ENCODE peak calls at places on chromosomes 3 and 15, in ten cellular contexts. N, H, Z, O, Q, L, P, C, T and X are unnamed samples.

GRCh38 chr3:110821586-110821985 is 250.0 kb upstream of the NECTIN3 start:
- DNase-seq in T (no peak), L (no peak), O (no peak), N (no peak), H (no peak), P (no peak), Z (no peak), Q (no peak), C (no peak), X (no peak)

GRCh38 chr3:191047930-191048329 is 151.1 kb upstream of the OSTN start:
- DNase-seq in O (no peak), Z (no peak), H (no peak), P (no peak), C (no peak), Q (no peak), T (no peak), N (no peak), L (no peak), X (no peak)

GRCh38 chr15:101013769-101014223 is 94.6 kb downstream of the LRRK1 start:
- DNase-seq in H (no peak), Q (no peak), N (no peak), C (no peak), L (no peak), Z (peak), T (no peak), O (no peak), P (no peak), X (no peak)

GRCh38 chr3:27535809-27536392 is 51.7 kb upstream of the SLC4A7 start:
- DNase-seq in N (no peak), T (no peak), P (no peak), Q (no peak), O (no peak), H (no peak), Z (no peak), C (peak), L (no peak), X (no peak)

GRCh38 chr3:182740710-182741109 is 52.6 kb upstream of the ATP11B start:
- DNase-seq in T (no peak), C (peak), N (no peak), Q (no peak), P (no peak), O (no peak), L (no peak), H (no peak), Z (no peak), X (no peak)

GRCh38 chr3:66406186-66406585 is 94.6 kb downstream of the LRIG1 start:
- DNase-seq in H (peak), Z (no peak), N (no peak), Q (no peak), C (no peak), P (no peak), O (no peak), T (peak), L (no peak), X (no peak)

GRCh38 chr15:86087808-86088207 is 8.1 kb downstream of the AGBL1 start:
- DNase-seq in L (no peak), H (no peak), T (no peak), N (no peak), Q (no peak), C (no peak), Z (no peak), P (no peak), O (no peak), X (no peak)

GRCh38 chr3:65524544-65525070 is 514.1 kb downstream of the MAGI1 start:
- DNase-seq in H (no peak), P (no peak), Z (no peak), O (no peak), Q (no peak), C (no peak), N (no peak), L (no peak), T (no peak), X (no peak)

GRCh38 chr3:31919528-31919927 is 61.5 kb downstream of the OSBPL10 start:
- DNase-seq in N (no peak), H (no peak), O (no peak), Q (no peak), T (no peak), P (no peak), Z (no peak), L (no peak), C (no peak), X (no peak)

GRCh38 chr3:47016934-47017435 is 37.5 kb downstream of the NBEAL2 start:
- DNase-seq in P (no peak), T (no peak), N (no peak), L (no peak), O (no peak), H (no peak), Z (no peak), Q (no peak), C (no peak), X (peak)

GRCh38 chr3:44098666-44099065 is 143.0 kb upstream of the TOPAZ1 start:
- DNase-seq in N (no peak), L (no peak), H (no peak), P (no peak), O (no peak), Z (no peak), C (no peak), Q (no peak), T (no peak), X (peak)

GRCh38 chr3:127959873-127960272 is 44.8 kb downstream of the KBTBD12 start:
- DNase-seq in Q (no peak), H (no peak), C (peak), Z (no peak), O (no peak), T (no peak), P (peak), L (no peak), N (no peak), X (peak)

GRCh38 chr3:128623762-128624176 is 26.8 kb downstream of the RPN1 start:
- DNase-seq in O (no peak), T (no peak), C (no peak), H (peak), L (peak), Z (no peak), N (no peak), Q (peak), P (no peak), X (no peak)

GRCh38 chr3:1007890-1008289 is 84.9 kb upstream of the CNTN6 start:
- DNase-seq in Q (no peak), H (no peak), T (no peak), Z (no peak), C (no peak), O (no peak), L (no peak), P (no peak), N (no peak), X (peak)

GRCh38 chr3:175728566-175728965 is 869.4 kb downstream of the NAALADL2 start:
- DNase-seq in P (no peak), C (no peak), Q (no peak), H (no peak), L (no peak), N (no peak), T (no peak), Z (no peak), O (no peak), X (no peak)

GRCh38 chr3:177906573-177907229 is 629.5 kb upstream of the KCNMB2 start:
- DNase-seq in T (no peak), H (no peak), Z (no peak), C (no peak), L (no peak), N (no peak), Q (no peak), O (no peak), P (no peak), X (no peak)

GRCh38 chr3:99965077-99965476 is 147.4 kb downstream of the CMSS1 start:
- DNase-seq in N (no peak), Q (no peak), L (no peak), H (no peak), Z (no peak), O (no peak), C (peak), P (peak), T (no peak), X (no peak)

GRCh38 chr15:101625980-101626379 is 26.2 kb downstream of the TM2D3 start:
- DNase-seq in T (no peak), C (no peak), Z (no peak), L (no peak), H (no peak), N (no peak), O (no peak), Q (no peak), P (no peak), X (no peak)

GRCh38 chr15:70165811-70166284 is 68.1 kb upstream of the TLE3 start:
- DNase-seq in Q (no peak), N (peak), H (peak), L (no peak), T (peak), P (peak), C (no peak), Z (no peak), O (no peak), X (no peak)

GRCh38 chr3:187695434-187695833 is 6.9 kb downstream of the RTP2 start:
- DNase-seq in C (no peak), Q (no peak), O (no peak), P (no peak), Z (no peak), H (no peak), T (no peak), L (no peak), N (no peak), X (no peak)

GRCh38 chr15:74384566-74385441 is 17.4 kb upstream of the CYP11A1 start:
- DNase-seq in H (peak), O (no peak), L (no peak), N (peak), Z (peak), T (peak), C (peak), P (no peak), Q (peak), X (no peak)

DNA sequence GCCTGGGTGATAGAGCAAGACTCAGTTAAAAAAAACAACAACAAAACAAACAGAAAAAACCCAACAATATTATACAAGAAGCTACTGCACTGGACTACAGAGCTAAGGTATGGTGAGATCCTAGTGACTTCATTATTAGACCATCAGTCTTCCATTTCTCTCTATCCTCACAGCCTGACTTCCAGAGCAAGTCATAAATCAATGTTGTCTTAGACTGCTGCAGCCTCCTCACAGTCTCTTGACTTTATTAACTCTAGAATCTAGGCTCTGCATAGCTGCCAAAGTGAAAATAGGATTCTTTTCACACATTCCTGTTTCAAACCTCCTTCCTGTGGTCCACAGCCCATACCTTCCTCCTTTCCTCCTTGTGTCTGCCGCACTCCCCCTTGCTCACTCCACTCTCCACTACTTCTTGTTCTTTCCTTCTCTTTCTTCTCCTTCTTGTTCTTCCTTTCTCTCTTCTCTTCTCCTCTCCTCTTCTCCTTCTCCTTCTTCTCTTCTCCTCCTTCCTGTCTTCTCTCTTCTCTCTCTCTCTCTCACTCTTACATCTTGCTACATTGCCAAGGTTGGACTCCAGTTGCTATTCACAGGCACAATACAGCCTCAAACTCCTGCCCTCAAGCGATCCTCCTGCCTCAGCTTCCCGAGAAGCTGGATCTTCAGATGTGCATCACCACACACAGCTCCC is 49.4 kb downstream of the CCR4 start:
- DNase-seq in Q (no peak), P (no peak), T (no peak), O (no peak), N (no peak), H (no peak), L (no peak), Z (no peak), C (no peak), X (no peak)
- H3K27ac ChIP-seq in Q (no peak), P (no peak), T (no peak), O (no peak), N (no peak), H (no peak), L (no peak), Z (no peak), C (no peak), X (no peak)

GRCh38 chr15:62141200-62141599 is 23.9 kb downstream of the C2CD4B start:
- DNase-seq in N (no peak), P (no peak), H (no peak), O (no peak), C (no peak), Q (no peak), L (no peak), T (no peak), Z (no peak), X (no peak)

GRCh38 chr15:62137216-62137884 is 27.7 kb downstream of the C2CD4B start:
- DNase-seq in L (no peak), C (no peak), T (no peak), Z (no peak), H (no peak), N (no peak), O (no peak), Q (no peak), P (no peak), X (no peak)

GRCh38 chr15:62138124-62138523 is 27.0 kb downstream of the C2CD4B start:
- DNase-seq in Q (no peak), N (no peak), T (no peak), L (no peak), H (no peak), P (no peak), O (no peak), C (peak), Z (no peak), X (no peak)

GRCh38 chr15:62133141-62133540 is 31.9 kb downstream of the C2CD4B start:
- DNase-seq in O (no peak), Z (no peak), C (no peak), T (no peak), H (no peak), Q (no peak), N (no peak), L (no peak), P (no peak), X (no peak)

GRCh38 chr15:62135532-62136134 is 29.5 kb downstream of the C2CD4B start:
- DNase-seq in T (no peak), N (peak), Z (no peak), Q (no peak), O (no peak), L (no peak), H (no peak), P (peak), C (no peak), X (no peak)
- H3K27ac ChIP-seq in T (peak), N (peak), Z (no peak), Q (no peak), O (no peak), L (no peak), H (no peak), P (peak), C (peak), X (no peak)

GRCh38 chr3:141728355-141728892 is 9.7 kb upstream of the RNF7 start:
- DNase-seq in T (no peak), O (no peak), Q (no peak), C (no peak), N (no peak), P (no peak), H (no peak), L (no peak), Z (no peak), X (no peak)

GRCh38 chr3:141726483-141726882 is 11.6 kb upstream of the RNF7 start:
- DNase-seq in Z (no peak), Q (no peak), L (no peak), C (no peak), H (no peak), P (no peak), T (no peak), N (no peak), O (no peak), X (no peak)

GRCh38 chr3:141735176-141735575 is 2.9 kb upstream of the RNF7 start:
- DNase-seq in Q (no peak), Z (no peak), T (no peak), O (no peak), P (no peak), N (no peak), H (no peak), C (no peak), L (no peak), X (peak)

GRCh38 chr3:141729240-141729639 is 8.9 kb upstream of the RNF7 start:
- DNase-seq in L (no peak), H (no peak), P (no peak), Z (no peak), T (no peak), N (no peak), O (no peak), C (no peak), Q (no peak), X (no peak)
- H3K27ac ChIP-seq in L (no peak), H (no peak), P (no peak), Z (no peak), T (no peak), N (no peak), O (no peak), C (no peak), Q (no peak), X (no peak)

GRCh38 chr3:39109086-39109485 is 1.6 kb downstream of the TTC21A start:
- DNase-seq in H (no peak), P (no peak), Z (no peak), O (no peak), N (no peak), C (no peak), T (no peak), L (no peak), Q (no peak), X (no peak)

GRCh38 chr3:39107056-39107873 is at the start of the genes GORASP1 and TTC21A:
- DNase-seq in Q (peak), Z (peak), O (no peak), T (peak), C (peak), L (peak), P (peak), H (peak), N (peak), X (peak)

GRCh38 chr3:39107874-39108308 is 411 bp downstream of the TTC21A start:
- DNase-seq in L (no peak), Z (no peak), O (no peak), N (no peak), Q (no peak), C (no peak), P (no peak), H (no peak), T (no peak), X (no peak)

GRCh38 chr3:39110041-39110639 is 2.7 kb downstream of the TTC21A start:
- DNase-seq in C (no peak), Z (no peak), Q (no peak), H (no peak), N (no peak), L (no peak), O (no peak), T (no peak), P (no peak), X (no peak)

DNA sequence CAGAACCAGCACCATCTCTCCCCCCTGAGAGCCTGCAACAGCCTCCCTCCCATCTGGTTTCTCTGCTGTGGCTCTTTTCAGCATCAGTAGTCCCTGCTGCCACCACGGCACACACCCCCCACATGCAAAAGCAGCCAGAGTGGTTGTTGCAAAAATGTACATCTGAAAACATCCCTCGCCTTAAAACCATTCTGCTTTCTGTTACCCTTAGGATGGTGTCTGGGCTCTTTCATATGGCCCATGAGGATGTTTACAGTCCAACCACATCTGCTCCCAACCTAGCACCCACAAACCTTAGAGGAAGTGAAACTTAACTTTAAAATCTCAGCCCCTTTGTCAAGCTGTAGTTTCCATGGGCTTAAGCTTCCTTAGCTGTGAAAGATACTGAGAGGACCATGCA is 829 bp downstream of the TTC21A start:
- DNase-seq in N (no peak), C (no peak), T (no peak), O (no peak), L (no peak), Z (no peak), P (no peak), H (no peak), Q (no peak), X (no peak)
- H3K27ac ChIP-seq in N (no peak), C (peak), T (peak), O (no peak), L (peak), Z (peak), P (peak), H (peak), Q (peak), X (no peak)